ENCODE peak calls at places on chromosomes 16 and 17, in nine cellular contexts. M is small intestine; Z is Daoy; J is T-helper 1 cell; W is psoas muscle; N is stimulated activated CD4-positive, alpha-beta T cell treated with anti-CD3 and anti-CD28 coated beads, Interleukin-1b, Interleukin-23, amount 100 ng/mL, for 24 hours; O is thoracic aorta; H is astrocyte; R is GM19239. K is an unnamed sample.

GRCh38 chr17:46001390-46002310 is 2.6 kb downstream of the STH start:
- DNase-seq in M (no peak), Z (no peak), J (no peak), W (no peak), N (no peak), O (no peak), H (no peak), R (no peak), K (no peak)

GRCh38 chr16:49713770-49714169 is 142.1 kb downstream of the ZNF423 start:
- DNase-seq in M (no peak), Z (no peak), J (no peak), W (no peak), N (no peak), O (no peak), H (no peak), R (no peak), K (no peak)

GRCh38 chr16:87725596-87726235 is 40.1 kb downstream of the KLHDC4 start:
- DNase-seq in M (no peak), Z (peak; percentile 56), J (no peak), W (no peak), N (no peak), O (no peak), H (peak; percentile 74), R (no peak), K (no peak)

GRCh38 chr16:73768786-73769203 is 527.8 kb upstream of the PSMD7 start:
- DNase-seq in M (no peak), Z (peak; percentile 55), J (no peak), W (no peak), N (no peak), O (peak; percentile 16), H (no peak), R (no peak), K (no peak)

GRCh38 chr17:27754549-27754948 is 45.8 kb downstream of the NOS2 start:
- DNase-seq in M (no peak), Z (no peak), J (no peak), W (no peak), N (no peak), O (no peak), H (no peak), R (no peak), K (no peak)

GRCh38 chr17:50829336-50829735 is 6.0 kb upstream of the WFIKKN2 start:
- DNase-seq in M (no peak), Z (no peak), J (no peak), W (no peak), N (no peak), O (no peak), H (no peak), R (no peak), K (no peak)

GRCh38 chr16:2520784-2521577 is 810 bp downstream of the AMDHD2 start:
- DNase-seq in M (peak; percentile 31), Z (no peak), J (peak; percentile 69), W (peak; percentile 37), N (no peak), O (no peak), H (no peak), R (peak; percentile 66), K (no peak)

GRCh38 chr17:55117063-55117611 is 147.6 kb upstream of the HLF start:
- DNase-seq in M (peak; percentile 32), Z (no peak), J (no peak), W (no peak), N (no peak), O (no peak), H (no peak), R (no peak), K (no peak)

GRCh38 chr16:30786936-30787612 is at the start of gene ZNF629:
- DNase-seq in M (peak; percentile 68), Z (peak; percentile 49), J (no peak), W (peak; percentile 67), N (no peak), O (peak; percentile 57), H (peak; percentile 50), R (peak; percentile 66), K (no peak)

GRCh38 chr17:82630212-82630611 is 18.0 kb downstream of the WDR45B start:
- DNase-seq in M (no peak), Z (no peak), J (no peak), W (no peak), N (no peak), O (no peak), H (no peak), R (no peak), K (no peak)

GRCh38 chr16:85520853-85521736 is 92.0 kb upstream of the GSE1 start:
- DNase-seq in M (peak; percentile 77), Z (no peak), J (no peak), W (no peak), N (no peak), O (no peak), H (no peak), R (no peak), K (no peak)

GRCh38 chr17:11935734-11936406 is 61.4 kb downstream of the ZNF18 start:
- DNase-seq in M (peak; percentile 48), Z (peak; percentile 69), J (no peak), W (peak; percentile 25), N (peak; percentile 5), O (no peak), H (no peak), R (no peak), K (no peak)

GRCh38 chr17:80703109-80703508 is 158.5 kb downstream of the RPTOR start:
- DNase-seq in M (peak; percentile 16), Z (no peak), J (no peak), W (no peak), N (no peak), O (no peak), H (no peak), R (peak; percentile 36), K (no peak)

GRCh38 chr17:1398900-1399299 is 1.1 kb downstream of the YWHAE start:
- DNase-seq in M (peak; percentile 35), Z (peak; percentile 42), J (no peak), W (no peak), N (no peak), O (no peak), H (no peak), R (no peak), K (no peak)

GRCh38 chr17:2190014-2190413 is 113.6 kb downstream of the SMG6 start:
- DNase-seq in M (peak; percentile 18), Z (no peak), J (no peak), W (no peak), N (no peak), O (no peak), H (no peak), R (no peak), K (no peak)